ENCODE peak calls at places on chromosomes 4 and X, in four cellular contexts. O, E, D and I are unnamed samples.

GRCh38 chr4:147739239-147739823 is 7.4 kb downstream of the ARHGAP10 start:
- DNase-seq in E (no peak), O (peak), D (no peak), I (peak)

GRCh38 chr4:28277931-28278330 is 1417.3 kb downstream of the STIM2 start:
- DNase-seq in D (no peak), O (no peak), E (no peak), I (no peak)

GRCh38 chr4:68366600-68366999 is 16.7 kb upstream of the YTHDC1 start:
- DNase-seq in O (peak), D (no peak), E (no peak), I (no peak)

GRCh38 chr4:164807611-164808010 is 53.7 kb downstream of the SMIM31 start:
- DNase-seq in D (peak), E (peak), O (peak), I (peak)

GRCh38 chrX:85993539-85994197 is 53.7 kb downstream of the CHM start:
- DNase-seq in D (no peak), E (no peak), O (peak), I (no peak)

GRCh38 chr4:38950734-38951133 is 81.5 kb downstream of the TMEM156 start:
- DNase-seq in E (no peak), D (no peak), O (no peak), I (no peak)

GRCh38 chr4:88215351-88215750 is 56.9 kb upstream of the ABCG2 start:
- DNase-seq in E (no peak), D (no peak), O (no peak), I (no peak)

GRCh38 chr4:2964077-2964471 is 703 bp downstream of the GRK4 start:
- DNase-seq in E (peak), O (no peak), D (no peak), I (no peak)

GRCh38 chrX:150446151-150446550 is 83.0 kb downstream of the MAMLD1 start:
- DNase-seq in D (no peak), O (no peak), E (no peak), I (peak)

GRCh38 chr4:76787898-76788297 is 110.0 kb downstream of the SOWAHB start:
- DNase-seq in E (no peak), O (no peak), D (no peak), I (no peak)

GRCh38 chrX:151151668-151152267 is 24.6 kb upstream of the GPR50 start:
- DNase-seq in D (peak), O (peak), E (peak), I (peak)

GRCh38 chr4:152705918-152706317 is 26.1 kb upstream of the TMEM154 start:
- DNase-seq in E (no peak), D (no peak), O (no peak), I (peak)

GRCh38 chr4:165464813-165465381 is 86.1 kb downstream of the CPE start:
- DNase-seq in E (peak), D (no peak), O (peak), I (peak)

GRCh38 chr4:3611778-3612177 is 79.6 kb upstream of the LRPAP1 start:
- DNase-seq in O (no peak), D (no peak), E (no peak), I (no peak)

GRCh38 chr4:141080668-141081067 is 52.6 kb downstream of the RNF150 start:
- DNase-seq in D (no peak), O (no peak), E (no peak), I (no peak)

GRCh38 chr4:34850983-34851382 is 1393.3 kb downstream of the ARAP2 start:
- DNase-seq in D (no peak), E (no peak), O (peak), I (no peak)

GRCh38 chr4:1048781-1049590 is 37.6 kb downstream of the FGFRL1 start:
- DNase-seq in E (no peak), D (peak), O (no peak), I (no peak)

GRCh38 chr4:127781303-127782024 is 658 bp upstream of the HSPA4L start:
- DNase-seq in O (peak), D (no peak), E (peak), I (no peak)

GRCh38 chrX:108033890-108034289 is 11.0 kb upstream of the VSIG1 start:
- DNase-seq in O (no peak), E (no peak), D (no peak), I (peak)

DNA sequence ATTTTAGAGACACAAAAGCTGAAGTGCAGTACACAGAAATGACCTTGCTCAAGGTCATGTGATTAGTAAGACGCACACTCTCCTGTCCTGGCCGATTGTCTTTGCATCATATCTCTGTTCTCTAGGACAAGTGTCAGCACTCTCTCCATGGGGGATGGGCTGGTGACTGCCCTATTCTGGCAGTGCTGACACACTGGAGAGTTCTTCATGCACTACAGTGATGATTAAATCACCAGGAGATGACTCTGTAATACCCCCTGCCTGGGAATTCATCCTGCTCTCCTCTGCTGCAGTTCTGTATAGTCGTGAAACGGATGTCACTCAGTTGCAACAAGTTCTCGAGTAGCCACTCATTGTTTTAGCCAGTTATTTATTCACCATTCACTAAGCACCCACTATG is 5.3 kb upstream of the SHISA3 start:
- DNase-seq in O (no peak), E (no peak), D (no peak), I (no peak)
- H2BK15ac ChIP-seq in O (no peak), E (no peak), D (no peak), I (no peak)

DNA sequence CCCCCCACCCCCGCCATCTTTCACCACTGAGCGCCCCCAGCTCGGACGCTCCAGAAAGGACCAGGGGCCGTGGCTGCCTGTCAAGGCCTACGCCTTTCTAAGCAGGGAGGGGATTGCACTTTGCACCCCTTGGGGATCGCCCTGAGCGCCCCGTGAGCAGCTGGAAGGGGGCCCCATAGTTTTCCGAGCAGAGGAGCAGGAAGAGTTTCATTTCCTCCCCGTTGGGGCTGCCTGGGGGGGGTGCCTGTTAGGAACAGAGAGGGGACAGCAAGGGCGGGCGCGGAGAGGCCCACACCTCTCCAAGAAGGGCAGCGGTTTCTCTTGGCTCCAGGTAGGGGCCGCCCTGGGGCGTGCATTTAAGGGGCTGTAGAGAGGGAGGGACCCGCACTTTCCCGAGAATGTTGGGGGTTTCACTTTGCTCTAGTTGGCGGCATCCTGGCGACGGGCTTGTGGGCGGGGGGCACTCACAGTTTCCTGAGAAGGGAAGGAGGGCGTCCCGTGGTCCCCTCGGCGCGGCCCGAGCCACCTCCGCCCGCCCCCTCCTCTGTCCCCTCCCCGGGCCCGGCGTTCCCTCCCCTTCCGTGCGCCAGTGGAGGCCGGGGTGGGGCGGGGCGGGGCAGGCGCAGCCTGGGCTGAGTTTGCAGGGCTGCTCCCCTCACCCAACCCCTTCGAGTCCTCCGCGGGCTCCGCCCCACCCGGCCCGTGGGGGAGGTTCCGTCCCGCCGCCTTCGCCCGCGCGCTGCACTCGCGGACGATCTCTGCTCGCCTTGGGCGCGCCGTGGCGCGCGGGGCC is 82.3 kb upstream of the CD99 start:
- DNase-seq in E (peak), D (peak), O (peak), I (peak)
- H3K4ac ChIP-seq in E (peak), D (no peak), O (peak), I (peak)

DNA sequence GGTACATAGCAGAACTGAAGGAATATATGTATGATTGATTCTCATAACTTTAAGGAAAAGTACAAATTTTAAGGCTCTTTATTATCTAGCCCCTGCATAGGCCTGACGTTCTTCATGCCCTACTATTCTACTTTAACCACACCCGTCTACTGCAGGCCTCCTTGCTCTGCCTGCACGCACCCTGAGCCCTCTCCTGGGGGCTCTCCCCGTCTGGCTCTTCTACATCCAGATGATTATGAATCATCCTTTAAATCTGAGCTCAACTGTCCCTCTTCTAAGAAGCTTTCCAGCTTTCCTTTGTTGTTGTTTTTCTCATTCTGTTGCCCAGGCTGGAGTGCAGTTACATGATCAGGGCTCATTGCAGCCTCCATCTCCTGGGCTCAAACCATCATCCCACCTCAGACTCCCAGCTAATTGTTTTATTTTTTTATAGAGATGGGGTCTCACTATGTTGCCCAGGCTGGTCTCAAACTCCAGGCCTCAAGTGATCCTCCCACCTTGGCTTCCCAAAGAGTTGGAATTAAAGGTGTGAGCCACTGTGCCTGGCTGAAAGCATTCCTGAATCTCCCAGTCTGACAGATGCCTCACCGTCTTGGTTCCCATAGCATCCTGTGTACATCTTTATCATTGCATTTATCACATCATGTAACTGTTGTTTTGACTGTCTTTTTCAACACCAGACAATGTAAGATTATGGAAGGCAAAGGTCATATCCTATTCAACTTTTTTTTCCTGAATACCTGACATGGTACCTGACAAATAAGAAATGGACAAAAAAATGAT is 89.2 kb downstream of the WDFY3 start:
- DNase-seq in E (no peak), O (peak), D (no peak), I (peak)
- H2BK15ac ChIP-seq in E (no peak), O (no peak), D (no peak), I (no peak)

GRCh38 chrX:24341795-24342194 is 18.6 kb upstream of the SUPT20HL1 start:
- DNase-seq in O (peak), E (no peak), D (no peak), I (no peak)
- H3K4ac ChIP-seq in O (no peak), E (no peak), D (no peak), I (no peak)

GRCh38 chrX:154545673-154546274 is 872 bp downstream of the G6PD start:
- DNase-seq in O (no peak), D (no peak), E (no peak), I (no peak)

GRCh38 chrX:154544885-154545284 is 1.8 kb downstream of the G6PD start:
- DNase-seq in O (no peak), D (no peak), E (no peak), I (no peak)

GRCh38 chrX:154547245-154548027 is at the start of gene IKBKG:
- DNase-seq in O (peak), D (peak), E (peak), I (peak)

GRCh38 chrX:154548028-154548316 is 552 bp downstream of the IKBKG start:
- DNase-seq in E (no peak), O (peak), D (no peak), I (no peak)

GRCh38 chrX:154546354-154547244 is at the start of gene G6PD:
- DNase-seq in D (peak), O (peak), E (peak), I (peak)
- H2BK15ac ChIP-seq in D (no peak), O (peak), E (no peak), I (no peak)

GRCh38 chrX:26442340-26442739 is 226.4 kb downstream of the MAGEB5 start:
- DNase-seq in O (no peak), E (peak), D (no peak), I (peak)
- H3K4ac ChIP-seq in O (no peak), E (no peak), D (no peak), I (no peak)

GRCh38 chr4:9962611-9963314 is 58.5 kb downstream of the SLC2A9 start:
- DNase-seq in O (no peak), E (no peak), D (no peak), I (no peak)

GRCh38 chr4:9963328-9963727 is 58.0 kb downstream of the SLC2A9 start:
- DNase-seq in D (no peak), O (no peak), E (no peak), I (no peak)

GRCh38 chr4:9968472-9968871 is 52.8 kb downstream of the SLC2A9 start:
- DNase-seq in E (no peak), O (peak), D (no peak), I (no peak)

GRCh38 chr4:9969526-9970398 is 51.5 kb downstream of the SLC2A9 start:
- DNase-seq in E (no peak), O (no peak), D (no peak), I (peak)

GRCh38 chr4:9964884-9965283 is 56.4 kb downstream of the SLC2A9 start:
- DNase-seq in O (no peak), D (no peak), E (no peak), I (no peak)
- H2BK15ac ChIP-seq in O (no peak), D (no peak), E (no peak), I (no peak)